ENCODE peak calls at places on chromosomes 3 and 15, in seven cellular contexts. One of them, this sample, is unnamed. For H3K4me1, the result is how much of the 10 kb centered on the place peaks cover.

GRCh38 chr3:197103766-197104165 is 74.1 kb upstream of the MELTF start:
- DNase-seq in transverse colon: no peak
- DNase-seq in heart left ventricle: no peak
- DNase-seq in tibial artery: no peak
- DNase-seq in tibial nerve: no peak
- DNase-seq in esophagus muscularis mucosa: no peak
- DNase-seq in lung: no peak
- DNase-seq in this sample: no peak

GRCh38 chr3:58173029-58173669 is 37.6 kb downstream of the DNASE1L3 start:
- DNase-seq in lung: no peak
- DNase-seq in heart left ventricle: no peak
- DNase-seq in tibial artery: no peak
- DNase-seq in esophagus muscularis mucosa: no peak
- DNase-seq in transverse colon: no peak
- DNase-seq in tibial nerve: no peak
- DNase-seq in this sample: no peak

GRCh38 chr3:126954141-126954845 is 28.6 kb upstream of the PLXNA1 start:
- DNase-seq in transverse colon: no peak
- DNase-seq in lung: no peak
- DNase-seq in tibial artery: no peak
- DNase-seq in heart left ventricle: peak
- DNase-seq in esophagus muscularis mucosa: no peak
- DNase-seq in tibial nerve: no peak
- DNase-seq in this sample: no peak

GRCh38 chr3:181317521-181317920 is 328.0 kb upstream of the DNAJC19 start:
- DNase-seq in esophagus muscularis mucosa: no peak
- DNase-seq in lung: no peak
- DNase-seq in tibial artery: no peak
- DNase-seq in tibial nerve: no peak
- DNase-seq in heart left ventricle: no peak
- DNase-seq in transverse colon: no peak
- DNase-seq in this sample: no peak

GRCh38 chr3:38374221-38374620 is 27.6 kb downstream of the XYLB start:
- DNase-seq in lung: no peak
- DNase-seq in tibial artery: no peak
- DNase-seq in transverse colon: no peak
- DNase-seq in tibial nerve: no peak
- DNase-seq in esophagus muscularis mucosa: no peak
- DNase-seq in heart left ventricle: no peak
- DNase-seq in this sample: no peak

GRCh38 chr3:183123891-183124290 is 24.6 kb upstream of the MCCC1 start:
- DNase-seq in tibial artery: no peak
- DNase-seq in transverse colon: no peak
- DNase-seq in tibial nerve: no peak
- DNase-seq in heart left ventricle: no peak
- DNase-seq in esophagus muscularis mucosa: no peak
- DNase-seq in lung: no peak
- DNase-seq in this sample: no peak

GRCh38 chr3:53202331-53203015 is 41.5 kb downstream of the PRKCD start:
- DNase-seq in transverse colon: no peak
- DNase-seq in heart left ventricle: no peak
- DNase-seq in tibial artery: no peak
- DNase-seq in lung: no peak
- DNase-seq in esophagus muscularis mucosa: no peak
- DNase-seq in tibial nerve: no peak
- DNase-seq in this sample: no peak

GRCh38 chr15:68418611-68419161 is 13.3 kb downstream of the ITGA11 start:
- DNase-seq in lung: no peak
- DNase-seq in transverse colon: peak
- DNase-seq in tibial artery: no peak
- DNase-seq in esophagus muscularis mucosa: peak
- DNase-seq in heart left ventricle: no peak
- DNase-seq in tibial nerve: no peak
- DNase-seq in this sample: no peak

GRCh38 chr3:69144631-69145244 is 22.3 kb upstream of the LMOD3 start:
- DNase-seq in lung: no peak
- DNase-seq in tibial artery: no peak
- DNase-seq in heart left ventricle: no peak
- DNase-seq in esophagus muscularis mucosa: no peak
- DNase-seq in transverse colon: no peak
- DNase-seq in tibial nerve: no peak
- DNase-seq in this sample: no peak

GRCh38 chr3:46899151-46900006 is 21.9 kb downstream of the PTH1R start:
- DNase-seq in transverse colon: no peak
- DNase-seq in tibial artery: no peak
- DNase-seq in tibial nerve: no peak
- DNase-seq in lung: no peak
- DNase-seq in heart left ventricle: peak
- DNase-seq in esophagus muscularis mucosa: no peak
- DNase-seq in this sample: no peak

GRCh38 chr15:89654847-89655805 is at the start of gene KIF7:
- DNase-seq in tibial artery: peak
- DNase-seq in esophagus muscularis mucosa: no peak
- DNase-seq in heart left ventricle: no peak
- DNase-seq in tibial nerve: no peak
- DNase-seq in transverse colon: no peak
- DNase-seq in lung: no peak
- DNase-seq in this sample: no peak

GRCh38 chr3:101722394-101723173 is 1.8 kb upstream of the CEP97 start:
- DNase-seq in tibial artery: no peak
- DNase-seq in heart left ventricle: no peak
- DNase-seq in transverse colon: no peak
- DNase-seq in lung: no peak
- DNase-seq in tibial nerve: no peak
- DNase-seq in esophagus muscularis mucosa: no peak
- DNase-seq in this sample: no peak

GRCh38 chr3:101724329-101725191 is at the start of gene CEP97:
- DNase-seq in esophagus muscularis mucosa: peak
- DNase-seq in transverse colon: peak
- DNase-seq in tibial nerve: peak
- DNase-seq in heart left ventricle: peak
- DNase-seq in lung: peak
- DNase-seq in tibial artery: peak
- DNase-seq in this sample: peak

GRCh38 chr3:101725890-101726275 is 1.5 kb downstream of the CEP97 start:
- DNase-seq in esophagus muscularis mucosa: no peak
- DNase-seq in lung: no peak
- DNase-seq in transverse colon: no peak
- DNase-seq in tibial nerve: no peak
- DNase-seq in heart left ventricle: no peak
- DNase-seq in tibial artery: no peak
- DNase-seq in this sample: no peak

GRCh38 chr3:101721650-101721917 is 2.8 kb upstream of the CEP97 start:
- DNase-seq in tibial artery: no peak
- DNase-seq in heart left ventricle: no peak
- DNase-seq in lung: no peak
- DNase-seq in transverse colon: no peak
- DNase-seq in tibial nerve: no peak
- DNase-seq in esophagus muscularis mucosa: no peak
- DNase-seq in this sample: no peak

DNA sequence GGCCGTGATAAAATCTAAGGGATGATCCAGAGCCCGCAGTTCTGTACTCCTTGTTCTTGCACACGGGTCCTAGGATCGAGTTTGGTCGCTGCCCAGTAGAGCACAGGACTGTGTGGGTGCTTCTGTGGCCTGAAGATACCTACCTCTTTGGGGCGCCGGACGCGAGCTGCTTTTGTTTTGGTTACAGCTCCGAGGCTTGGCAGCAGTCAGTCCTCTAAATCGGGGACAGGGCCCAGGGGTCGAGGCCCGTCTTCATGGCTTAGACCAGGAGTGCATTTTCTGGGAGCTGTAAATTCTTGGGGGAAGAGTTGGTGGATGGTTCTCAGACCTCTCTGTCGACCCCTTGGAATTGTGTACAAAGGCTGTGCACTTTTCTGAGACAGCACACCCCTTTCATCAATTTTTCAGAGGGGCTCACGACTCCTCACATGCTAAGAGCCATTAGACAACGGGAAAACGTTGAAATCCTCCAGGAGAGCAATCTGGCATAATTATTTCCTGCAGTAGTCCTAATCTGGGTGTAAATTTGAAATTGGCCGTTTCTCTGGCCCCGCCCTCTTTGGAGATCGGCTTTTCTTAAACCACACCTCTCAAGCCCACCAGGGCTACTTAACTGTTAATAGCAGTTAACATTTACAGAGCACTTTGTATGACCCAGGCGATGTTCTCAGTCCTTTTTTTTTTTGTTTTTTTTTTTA is 927 bp downstream of the CEP97 start:
- DNase-seq in lung: no peak
- DNase-seq in transverse colon: peak
- DNase-seq in tibial artery: peak
- DNase-seq in heart left ventricle: peak
- DNase-seq in esophagus muscularis mucosa: no peak
- DNase-seq in tibial nerve: no peak
- DNase-seq in this sample: peak
- H3K27ac ChIP-seq in lung: peak
- H3K27ac ChIP-seq in transverse colon: peak
- H3K27ac ChIP-seq in tibial artery: peak
- H3K27ac ChIP-seq in heart left ventricle: peak
- H3K27ac ChIP-seq in esophagus muscularis mucosa: peak
- H3K27ac ChIP-seq in tibial nerve: peak
- H3K27ac ChIP-seq in this sample: peak

GRCh38 chr3:49403891-49404290 is 7.9 kb downstream of the RHOA start:
- DNase-seq in transverse colon: no peak
- DNase-seq in esophagus muscularis mucosa: no peak
- DNase-seq in tibial artery: no peak
- DNase-seq in heart left ventricle: no peak
- DNase-seq in tibial nerve: no peak
- DNase-seq in lung: no peak
- DNase-seq in this sample: no peak

GRCh38 chr3:49411550-49411967 is 217 bp downstream of the RHOA start:
- DNase-seq in esophagus muscularis mucosa: no peak
- DNase-seq in tibial nerve: peak
- DNase-seq in transverse colon: peak
- DNase-seq in heart left ventricle: peak
- DNase-seq in tibial artery: peak
- DNase-seq in lung: peak
- DNase-seq in this sample: no peak

GRCh38 chr3:49410102-49410843 is 1.5 kb downstream of the RHOA start:
- DNase-seq in tibial nerve: no peak
- DNase-seq in heart left ventricle: no peak
- DNase-seq in lung: no peak
- DNase-seq in transverse colon: no peak
- DNase-seq in tibial artery: no peak
- DNase-seq in esophagus muscularis mucosa: no peak
- DNase-seq in this sample: no peak

GRCh38 chr3:49410844-49411549 is 779 bp downstream of the RHOA start:
- DNase-seq in transverse colon: no peak
- DNase-seq in esophagus muscularis mucosa: no peak
- DNase-seq in tibial artery: no peak
- DNase-seq in tibial nerve: no peak
- DNase-seq in heart left ventricle: no peak
- DNase-seq in lung: no peak
- DNase-seq in this sample: no peak

GRCh38 chr3:49406571-49407565 is 4.9 kb downstream of the RHOA start:
- DNase-seq in transverse colon: no peak
- DNase-seq in tibial artery: no peak
- DNase-seq in heart left ventricle: no peak
- DNase-seq in esophagus muscularis mucosa: no peak
- DNase-seq in lung: no peak
- DNase-seq in tibial nerve: no peak
- DNase-seq in this sample: no peak
- H3K4me1 ChIP-seq in transverse colon: under half
- H3K4me1 ChIP-seq in tibial artery: half or more
- H3K4me1 ChIP-seq in heart left ventricle: half or more
- H3K4me1 ChIP-seq in esophagus muscularis mucosa: half or more
- H3K4me1 ChIP-seq in lung: under half
- H3K4me1 ChIP-seq in tibial nerve: under half
- H3K4me1 ChIP-seq in this sample: under half

GRCh38 chr15:63833246-63833696 is 477 bp downstream of the HERC1 start:
- DNase-seq in tibial nerve: no peak
- DNase-seq in tibial artery: peak
- DNase-seq in heart left ventricle: peak
- DNase-seq in transverse colon: peak
- DNase-seq in lung: peak
- DNase-seq in esophagus muscularis mucosa: no peak
- DNase-seq in this sample: peak
- H3K27ac ChIP-seq in tibial nerve: peak
- H3K27ac ChIP-seq in tibial artery: peak
- H3K27ac ChIP-seq in heart left ventricle: peak
- H3K27ac ChIP-seq in transverse colon: peak
- H3K27ac ChIP-seq in lung: peak
- H3K27ac ChIP-seq in esophagus muscularis mucosa: peak
- H3K27ac ChIP-seq in this sample: peak

GRCh38 chr15:77496710-77497107 is 76.0 kb downstream of the HMG20A start:
- DNase-seq in esophagus muscularis mucosa: peak
- DNase-seq in tibial nerve: peak
- DNase-seq in heart left ventricle: peak
- DNase-seq in transverse colon: peak
- DNase-seq in tibial artery: peak
- DNase-seq in lung: peak
- DNase-seq in this sample: peak

GRCh38 chr15:77497942-77498361 is 77.3 kb downstream of the HMG20A start:
- DNase-seq in tibial artery: no peak
- DNase-seq in tibial nerve: no peak
- DNase-seq in transverse colon: no peak
- DNase-seq in lung: no peak
- DNase-seq in esophagus muscularis mucosa: no peak
- DNase-seq in heart left ventricle: peak
- DNase-seq in this sample: no peak

GRCh38 chr15:77497108-77497737 is 76.5 kb downstream of the HMG20A start:
- DNase-seq in transverse colon: peak
- DNase-seq in tibial artery: no peak
- DNase-seq in esophagus muscularis mucosa: no peak
- DNase-seq in tibial nerve: peak
- DNase-seq in heart left ventricle: peak
- DNase-seq in lung: no peak
- DNase-seq in this sample: no peak

GRCh38 chr15:77494073-77494472 is 73.4 kb downstream of the HMG20A start:
- DNase-seq in heart left ventricle: no peak
- DNase-seq in esophagus muscularis mucosa: no peak
- DNase-seq in tibial artery: no peak
- DNase-seq in tibial nerve: no peak
- DNase-seq in transverse colon: no peak
- DNase-seq in lung: no peak
- DNase-seq in this sample: no peak

DNA sequence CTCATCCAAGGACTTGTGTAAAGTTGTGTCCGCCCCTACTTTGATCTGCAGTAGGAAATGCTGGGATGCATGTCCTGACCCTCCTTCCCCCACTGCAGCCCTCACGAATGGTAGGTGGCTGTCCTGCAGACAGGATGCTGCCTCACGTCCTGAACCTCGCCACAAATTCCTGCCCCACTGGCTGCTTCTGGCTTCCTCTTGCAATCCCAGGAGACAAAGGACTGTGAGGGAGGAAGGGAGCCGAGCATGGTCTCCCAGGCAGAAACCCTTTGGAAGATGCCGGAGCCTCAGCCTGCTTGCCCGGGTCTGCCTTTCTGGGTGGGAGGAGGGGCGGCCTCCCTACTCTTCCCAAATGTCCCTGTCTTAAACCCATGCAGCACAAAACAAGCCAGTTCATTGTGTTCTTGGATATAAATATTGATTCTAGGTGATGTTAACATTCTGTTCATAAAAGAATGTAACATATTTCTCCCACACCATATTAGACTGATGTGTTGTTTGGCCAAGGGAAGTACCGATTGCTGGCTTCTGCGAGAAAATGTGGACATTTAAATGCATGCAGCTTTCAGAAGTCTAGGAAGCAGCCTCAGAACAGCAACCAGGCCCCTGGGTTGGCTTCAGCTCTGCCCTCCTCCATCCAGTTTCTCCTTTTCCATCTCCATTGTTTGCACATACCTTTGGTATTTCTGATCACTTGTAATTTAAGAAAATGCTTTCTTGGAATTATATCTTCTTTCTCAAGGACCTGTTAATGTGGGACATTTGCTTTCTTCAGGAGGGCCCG is 75.3 kb downstream of the HMG20A start:
- DNase-seq in heart left ventricle: peak
- DNase-seq in esophagus muscularis mucosa: no peak
- DNase-seq in transverse colon: no peak
- DNase-seq in lung: no peak
- DNase-seq in tibial artery: no peak
- DNase-seq in tibial nerve: no peak
- DNase-seq in this sample: no peak
- H3K4me1 ChIP-seq in heart left ventricle: half or more
- H3K4me1 ChIP-seq in esophagus muscularis mucosa: half or more
- H3K4me1 ChIP-seq in transverse colon: under half
- H3K4me1 ChIP-seq in lung: under half
- H3K4me1 ChIP-seq in tibial artery: half or more
- H3K4me1 ChIP-seq in tibial nerve: under half
- H3K4me1 ChIP-seq in this sample: under half